ENCODE peak calls at places on chromosomes 2 and 18, in ten cellular contexts. One of them, this sample, is unnamed.

GRCh38 chr2:14137643-14138042 is 494.9 kb upstream of the LRATD1 start:
- DNase-seq in CD4-positive, alpha-beta memory T cell: no peak
- DNase-seq in NCI-H1105: no peak
- DNase-seq in memory B cell: no peak
- DNase-seq in Kasumi-1: peak
- DNase-seq in stimulated activated CD8-positive, alpha-beta memory T cell treated with anti-CD3 and anti-CD28 coated beads, Interleukin-15, amount 100 ng/mL, for 24 hours: no peak
- DNase-seq in AG08396: no peak
- DNase-seq in fibroblast of the conjunctiva: no peak
- DNase-seq in GM23248: no peak
- DNase-seq in kidney tubule cell: peak
- DNase-seq in this sample: no peak

GRCh38 chr2:157327621-157328102 is 2.0 kb upstream of the ERMN start:
- DNase-seq in AG08396: peak
- DNase-seq in kidney tubule cell: peak
- DNase-seq in memory B cell: peak
- DNase-seq in Kasumi-1: peak
- DNase-seq in stimulated activated CD8-positive, alpha-beta memory T cell treated with anti-CD3 and anti-CD28 coated beads, Interleukin-15, amount 100 ng/mL, for 24 hours: peak
- DNase-seq in fibroblast of the conjunctiva: peak
- DNase-seq in CD4-positive, alpha-beta memory T cell: peak
- DNase-seq in GM23248: peak
- DNase-seq in NCI-H1105: peak
- DNase-seq in this sample: peak

GRCh38 chr18:77068890-77069312 is 63.7 kb downstream of the MBP start:
- DNase-seq in CD4-positive, alpha-beta memory T cell: no peak
- DNase-seq in stimulated activated CD8-positive, alpha-beta memory T cell treated with anti-CD3 and anti-CD28 coated beads, Interleukin-15, amount 100 ng/mL, for 24 hours: no peak
- DNase-seq in fibroblast of the conjunctiva: no peak
- DNase-seq in memory B cell: no peak
- DNase-seq in Kasumi-1: no peak
- DNase-seq in GM23248: no peak
- DNase-seq in AG08396: no peak
- DNase-seq in NCI-H1105: no peak
- DNase-seq in kidney tubule cell: no peak
- DNase-seq in this sample: no peak

GRCh38 chr2:155382781-155383180 is 684.3 kb downstream of the KCNJ3 start:
- DNase-seq in Kasumi-1: no peak
- DNase-seq in CD4-positive, alpha-beta memory T cell: no peak
- DNase-seq in GM23248: no peak
- DNase-seq in kidney tubule cell: no peak
- DNase-seq in memory B cell: no peak
- DNase-seq in fibroblast of the conjunctiva: no peak
- DNase-seq in AG08396: no peak
- DNase-seq in stimulated activated CD8-positive, alpha-beta memory T cell treated with anti-CD3 and anti-CD28 coated beads, Interleukin-15, amount 100 ng/mL, for 24 hours: no peak
- DNase-seq in NCI-H1105: no peak
- DNase-seq in this sample: no peak

GRCh38 chr2:236928353-236929153 is 157.1 kb upstream of the COPS8 start:
- DNase-seq in GM23248: peak
- DNase-seq in fibroblast of the conjunctiva: no peak
- DNase-seq in CD4-positive, alpha-beta memory T cell: no peak
- DNase-seq in memory B cell: no peak
- DNase-seq in stimulated activated CD8-positive, alpha-beta memory T cell treated with anti-CD3 and anti-CD28 coated beads, Interleukin-15, amount 100 ng/mL, for 24 hours: no peak
- DNase-seq in Kasumi-1: no peak
- DNase-seq in kidney tubule cell: peak
- DNase-seq in NCI-H1105: no peak
- DNase-seq in AG08396: no peak
- DNase-seq in this sample: no peak

GRCh38 chr2:236776695-236777251 is 207.1 kb downstream of the ACKR3 start:
- DNase-seq in Kasumi-1: no peak
- DNase-seq in GM23248: peak
- DNase-seq in AG08396: no peak
- DNase-seq in stimulated activated CD8-positive, alpha-beta memory T cell treated with anti-CD3 and anti-CD28 coated beads, Interleukin-15, amount 100 ng/mL, for 24 hours: no peak
- DNase-seq in fibroblast of the conjunctiva: peak
- DNase-seq in CD4-positive, alpha-beta memory T cell: no peak
- DNase-seq in kidney tubule cell: peak
- DNase-seq in NCI-H1105: no peak
- DNase-seq in memory B cell: no peak
- DNase-seq in this sample: no peak

GRCh38 chr2:190320696-190321095 is 1.1 kb upstream of the HIBCH start:
- DNase-seq in Kasumi-1: no peak
- DNase-seq in AG08396: no peak
- DNase-seq in memory B cell: no peak
- DNase-seq in fibroblast of the conjunctiva: no peak
- DNase-seq in NCI-H1105: no peak
- DNase-seq in CD4-positive, alpha-beta memory T cell: no peak
- DNase-seq in stimulated activated CD8-positive, alpha-beta memory T cell treated with anti-CD3 and anti-CD28 coated beads, Interleukin-15, amount 100 ng/mL, for 24 hours: no peak
- DNase-seq in kidney tubule cell: no peak
- DNase-seq in GM23248: no peak
- DNase-seq in this sample: no peak

GRCh38 chr18:72419914-72420313 is 124.2 kb downstream of the CBLN2 start:
- DNase-seq in memory B cell: no peak
- DNase-seq in GM23248: no peak
- DNase-seq in kidney tubule cell: peak
- DNase-seq in AG08396: no peak
- DNase-seq in NCI-H1105: no peak
- DNase-seq in CD4-positive, alpha-beta memory T cell: no peak
- DNase-seq in stimulated activated CD8-positive, alpha-beta memory T cell treated with anti-CD3 and anti-CD28 coated beads, Interleukin-15, amount 100 ng/mL, for 24 hours: no peak
- DNase-seq in Kasumi-1: no peak
- DNase-seq in fibroblast of the conjunctiva: no peak
- DNase-seq in this sample: no peak

GRCh38 chr2:96816836-96817702 is 1.0 kb downstream of the CNNM3 start:
- DNase-seq in fibroblast of the conjunctiva: no peak
- DNase-seq in stimulated activated CD8-positive, alpha-beta memory T cell treated with anti-CD3 and anti-CD28 coated beads, Interleukin-15, amount 100 ng/mL, for 24 hours: no peak
- DNase-seq in CD4-positive, alpha-beta memory T cell: no peak
- DNase-seq in memory B cell: no peak
- DNase-seq in Kasumi-1: peak
- DNase-seq in AG08396: no peak
- DNase-seq in NCI-H1105: no peak
- DNase-seq in kidney tubule cell: no peak
- DNase-seq in GM23248: peak
- DNase-seq in this sample: no peak

GRCh38 chr2:70385966-70386595 is 84.2 kb upstream of the FAM136A start:
- DNase-seq in kidney tubule cell: peak
- DNase-seq in NCI-H1105: no peak
- DNase-seq in Kasumi-1: no peak
- DNase-seq in AG08396: peak
- DNase-seq in CD4-positive, alpha-beta memory T cell: no peak
- DNase-seq in GM23248: peak
- DNase-seq in memory B cell: no peak
- DNase-seq in stimulated activated CD8-positive, alpha-beta memory T cell treated with anti-CD3 and anti-CD28 coated beads, Interleukin-15, amount 100 ng/mL, for 24 hours: no peak
- DNase-seq in fibroblast of the conjunctiva: no peak
- DNase-seq in this sample: no peak

GRCh38 chr2:15241208-15241607 is 319.9 kb downstream of the NBAS start:
- DNase-seq in Kasumi-1: no peak
- DNase-seq in NCI-H1105: no peak
- DNase-seq in GM23248: no peak
- DNase-seq in fibroblast of the conjunctiva: no peak
- DNase-seq in AG08396: no peak
- DNase-seq in stimulated activated CD8-positive, alpha-beta memory T cell treated with anti-CD3 and anti-CD28 coated beads, Interleukin-15, amount 100 ng/mL, for 24 hours: no peak
- DNase-seq in memory B cell: no peak
- DNase-seq in CD4-positive, alpha-beta memory T cell: no peak
- DNase-seq in kidney tubule cell: peak
- DNase-seq in this sample: no peak

GRCh38 chr2:128388414-128389032 is 69.9 kb upstream of the HS6ST1 start:
- DNase-seq in NCI-H1105: no peak
- DNase-seq in memory B cell: no peak
- DNase-seq in stimulated activated CD8-positive, alpha-beta memory T cell treated with anti-CD3 and anti-CD28 coated beads, Interleukin-15, amount 100 ng/mL, for 24 hours: no peak
- DNase-seq in fibroblast of the conjunctiva: no peak
- DNase-seq in GM23248: peak
- DNase-seq in kidney tubule cell: peak
- DNase-seq in CD4-positive, alpha-beta memory T cell: no peak
- DNase-seq in AG08396: no peak
- DNase-seq in Kasumi-1: no peak
- DNase-seq in this sample: no peak

GRCh38 chr2:112754562-112754961 is 9.8 kb downstream of the CKAP2L start:
- DNase-seq in GM23248: no peak
- DNase-seq in kidney tubule cell: no peak
- DNase-seq in Kasumi-1: peak
- DNase-seq in stimulated activated CD8-positive, alpha-beta memory T cell treated with anti-CD3 and anti-CD28 coated beads, Interleukin-15, amount 100 ng/mL, for 24 hours: no peak
- DNase-seq in AG08396: no peak
- DNase-seq in memory B cell: no peak
- DNase-seq in CD4-positive, alpha-beta memory T cell: no peak
- DNase-seq in NCI-H1105: no peak
- DNase-seq in fibroblast of the conjunctiva: no peak
- DNase-seq in this sample: no peak

GRCh38 chr2:149595069-149595963 is 7.7 kb upstream of the MMADHC start:
- DNase-seq in stimulated activated CD8-positive, alpha-beta memory T cell treated with anti-CD3 and anti-CD28 coated beads, Interleukin-15, amount 100 ng/mL, for 24 hours: no peak
- DNase-seq in memory B cell: no peak
- DNase-seq in CD4-positive, alpha-beta memory T cell: no peak
- DNase-seq in Kasumi-1: peak
- DNase-seq in fibroblast of the conjunctiva: no peak
- DNase-seq in GM23248: peak
- DNase-seq in NCI-H1105: no peak
- DNase-seq in AG08396: no peak
- DNase-seq in kidney tubule cell: peak
- DNase-seq in this sample: no peak

GRCh38 chr2:28981016-28981441 is at the start of gene TOGARAM2:
- DNase-seq in kidney tubule cell: no peak
- DNase-seq in memory B cell: no peak
- DNase-seq in NCI-H1105: no peak
- DNase-seq in stimulated activated CD8-positive, alpha-beta memory T cell treated with anti-CD3 and anti-CD28 coated beads, Interleukin-15, amount 100 ng/mL, for 24 hours: no peak
- DNase-seq in Kasumi-1: no peak
- DNase-seq in CD4-positive, alpha-beta memory T cell: no peak
- DNase-seq in GM23248: peak
- DNase-seq in AG08396: peak
- DNase-seq in fibroblast of the conjunctiva: no peak
- DNase-seq in this sample: no peak

GRCh38 chr18:2146092-2146491 is 425.2 kb downstream of the METTL4 start:
- DNase-seq in Kasumi-1: no peak
- DNase-seq in CD4-positive, alpha-beta memory T cell: no peak
- DNase-seq in AG08396: no peak
- DNase-seq in kidney tubule cell: peak
- DNase-seq in GM23248: no peak
- DNase-seq in stimulated activated CD8-positive, alpha-beta memory T cell treated with anti-CD3 and anti-CD28 coated beads, Interleukin-15, amount 100 ng/mL, for 24 hours: no peak
- DNase-seq in NCI-H1105: no peak
- DNase-seq in memory B cell: no peak
- DNase-seq in fibroblast of the conjunctiva: no peak
- DNase-seq in this sample: no peak

GRCh38 chr18:65746936-65747335 is 3.9 kb upstream of the CDH7 start:
- DNase-seq in kidney tubule cell: no peak
- DNase-seq in AG08396: no peak
- DNase-seq in memory B cell: no peak
- DNase-seq in CD4-positive, alpha-beta memory T cell: no peak
- DNase-seq in fibroblast of the conjunctiva: no peak
- DNase-seq in GM23248: no peak
- DNase-seq in NCI-H1105: no peak
- DNase-seq in Kasumi-1: no peak
- DNase-seq in stimulated activated CD8-positive, alpha-beta memory T cell treated with anti-CD3 and anti-CD28 coated beads, Interleukin-15, amount 100 ng/mL, for 24 hours: no peak
- DNase-seq in this sample: no peak

GRCh38 chr18:69257861-69258458 is 142.7 kb upstream of the DOK6 start:
- DNase-seq in kidney tubule cell: peak
- DNase-seq in memory B cell: no peak
- DNase-seq in Kasumi-1: no peak
- DNase-seq in GM23248: peak
- DNase-seq in fibroblast of the conjunctiva: peak
- DNase-seq in NCI-H1105: no peak
- DNase-seq in stimulated activated CD8-positive, alpha-beta memory T cell treated with anti-CD3 and anti-CD28 coated beads, Interleukin-15, amount 100 ng/mL, for 24 hours: no peak
- DNase-seq in CD4-positive, alpha-beta memory T cell: no peak
- DNase-seq in AG08396: peak
- DNase-seq in this sample: no peak

GRCh38 chr2:13558368-13558767 is 841.6 kb downstream of the TRIB2 start:
- DNase-seq in memory B cell: no peak
- DNase-seq in GM23248: peak
- DNase-seq in stimulated activated CD8-positive, alpha-beta memory T cell treated with anti-CD3 and anti-CD28 coated beads, Interleukin-15, amount 100 ng/mL, for 24 hours: no peak
- DNase-seq in CD4-positive, alpha-beta memory T cell: no peak
- DNase-seq in Kasumi-1: no peak
- DNase-seq in fibroblast of the conjunctiva: no peak
- DNase-seq in kidney tubule cell: peak
- DNase-seq in AG08396: no peak
- DNase-seq in NCI-H1105: no peak
- DNase-seq in this sample: no peak

GRCh38 chr2:42068571-42069178 is 20.9 kb downstream of the PKDCC start:
- DNase-seq in CD4-positive, alpha-beta memory T cell: no peak
- DNase-seq in fibroblast of the conjunctiva: no peak
- DNase-seq in NCI-H1105: no peak
- DNase-seq in memory B cell: no peak
- DNase-seq in GM23248: no peak
- DNase-seq in kidney tubule cell: no peak
- DNase-seq in Kasumi-1: no peak
- DNase-seq in stimulated activated CD8-positive, alpha-beta memory T cell treated with anti-CD3 and anti-CD28 coated beads, Interleukin-15, amount 100 ng/mL, for 24 hours: no peak
- DNase-seq in AG08396: no peak
- DNase-seq in this sample: no peak

GRCh38 chr2:233447506-233448219 is 93.4 kb downstream of the DGKD start:
- DNase-seq in kidney tubule cell: no peak
- DNase-seq in fibroblast of the conjunctiva: no peak
- DNase-seq in memory B cell: no peak
- DNase-seq in AG08396: no peak
- DNase-seq in Kasumi-1: no peak
- DNase-seq in CD4-positive, alpha-beta memory T cell: no peak
- DNase-seq in stimulated activated CD8-positive, alpha-beta memory T cell treated with anti-CD3 and anti-CD28 coated beads, Interleukin-15, amount 100 ng/mL, for 24 hours: no peak
- DNase-seq in GM23248: no peak
- DNase-seq in NCI-H1105: no peak
- DNase-seq in this sample: no peak